ENCODE peak calls at places on chromosomes 12 and 14, in ten cellular contexts. Y is GM23338, D is HL-60, C is spleen, H is sigmoid colon, L is H1, Z is GM12891, J is SK-N-SH, N is suprapubic skin, B is endothelial cell of umbilical vein. E is an unnamed sample.

GRCh38 chr14:103207404-103208072 is 84.3 kb downstream of the TNFAIP2 start:
- DNase-seq in J (peak; percentile 79), C (no peak), Z (no peak), B (no peak), Y (peak; percentile 44), L (no peak), N (peak; percentile 73), D (no peak), H (peak; percentile 79), E (no peak)

GRCh38 chr14:73728106-73729014 is 14.2 kb upstream of the PNMA1 start:
- DNase-seq in B (peak; percentile 88), L (peak; percentile 79), D (no peak), J (peak; percentile 89), N (peak; percentile 90), C (peak; percentile 94), H (peak; percentile 92), Y (peak; percentile 92), Z (peak; percentile 84), E (peak; percentile 67)

GRCh38 chr12:109126781-109127180 is 10.4 kb downstream of the ACACB start:
- DNase-seq in H (peak; percentile 57), L (no peak), Z (no peak), D (no peak), J (no peak), C (no peak), B (no peak), N (no peak), Y (no peak), E (no peak)

GRCh38 chr14:100522616-100523021 is 64.6 kb downstream of the BEGAIN start:
- DNase-seq in C (peak; percentile 28), N (peak; percentile 44), B (no peak), Z (no peak), D (no peak), J (no peak), H (peak; percentile 27), Y (no peak), L (no peak), E (no peak)

GRCh38 chr12:65293735-65294134 is 15.3 kb downstream of the MSRB3 start:
- DNase-seq in Z (no peak), B (no peak), H (no peak), D (no peak), L (no peak), J (no peak), Y (no peak), C (no peak), N (no peak), E (no peak)

GRCh38 chr14:81221579-81222102 is 882 bp upstream of the GTF2A1 start:
- DNase-seq in Y (peak; percentile 35), B (no peak), H (peak; percentile 59), N (no peak), C (no peak), Z (no peak), J (no peak), L (no peak), D (no peak), E (peak; percentile 6)

GRCh38 chr12:92784356-92784755 is 81.6 kb downstream of the PLEKHG7 start:
- DNase-seq in H (no peak), Y (no peak), C (no peak), Z (no peak), B (no peak), D (no peak), N (no peak), L (no peak), J (no peak), E (no peak)

GRCh38 chr14:71451501-71451900 is 480.7 kb upstream of the RGS6 start:
- DNase-seq in Y (no peak), N (no peak), H (no peak), C (no peak), Z (no peak), L (no peak), D (no peak), J (no peak), B (no peak), E (no peak)

GRCh38 chr12:100926669-100927248 is 132.2 kb downstream of the ANO4 start:
- DNase-seq in C (no peak), Z (no peak), J (no peak), Y (peak; percentile 94), D (no peak), H (no peak), B (peak; percentile 21), N (no peak), L (peak; percentile 54), E (no peak)

GRCh38 chr12:40185303-40185693 is 39.5 kb upstream of the LRRK2 start:
- DNase-seq in L (no peak), H (no peak), N (no peak), C (no peak), Z (no peak), D (no peak), Y (no peak), J (no peak), B (no peak), E (no peak)

GRCh38 chr12:59115526-59115925 is 195.2 kb upstream of the LRIG3 start:
- DNase-seq in J (no peak), D (no peak), C (no peak), Z (no peak), N (no peak), Y (no peak), B (peak; percentile 57), L (no peak), H (no peak), E (no peak)

GRCh38 chr12:91722072-91722471 is 423.6 kb downstream of the BTG1 start:
- DNase-seq in N (no peak), B (no peak), D (no peak), Y (no peak), L (no peak), J (no peak), C (no peak), Z (no peak), H (no peak), E (no peak)

GRCh38 chr12:111570090-111570961 is 28.8 kb downstream of the ATXN2 start:
- DNase-seq in L (no peak), D (no peak), B (peak; percentile 69), N (no peak), H (no peak), Y (no peak), Z (no peak), J (no peak), C (no peak), E (no peak)

GRCh38 chr14:23483216-23483854 is 13.8 kb downstream of the NGDN start:
- DNase-seq in Z (peak; percentile 17), Y (peak; percentile 93), B (no peak), C (no peak), J (peak; percentile 81), L (no peak), D (no peak), N (no peak), H (no peak), E (no peak)

GRCh38 chr14:53190938-53191337 is 37.8 kb upstream of the DDHD1 start:
- DNase-seq in H (no peak), L (no peak), C (no peak), B (no peak), Z (no peak), D (no peak), J (no peak), Y (no peak), N (no peak), E (no peak)

GRCh38 chr12:53062011-53062961 is 12.4 kb downstream of the TNS2 start:
- DNase-seq in N (peak; percentile 55), J (no peak), H (no peak), L (no peak), Y (no peak), D (no peak), C (peak; percentile 63), Z (no peak), B (no peak), E (no peak)

DNA sequence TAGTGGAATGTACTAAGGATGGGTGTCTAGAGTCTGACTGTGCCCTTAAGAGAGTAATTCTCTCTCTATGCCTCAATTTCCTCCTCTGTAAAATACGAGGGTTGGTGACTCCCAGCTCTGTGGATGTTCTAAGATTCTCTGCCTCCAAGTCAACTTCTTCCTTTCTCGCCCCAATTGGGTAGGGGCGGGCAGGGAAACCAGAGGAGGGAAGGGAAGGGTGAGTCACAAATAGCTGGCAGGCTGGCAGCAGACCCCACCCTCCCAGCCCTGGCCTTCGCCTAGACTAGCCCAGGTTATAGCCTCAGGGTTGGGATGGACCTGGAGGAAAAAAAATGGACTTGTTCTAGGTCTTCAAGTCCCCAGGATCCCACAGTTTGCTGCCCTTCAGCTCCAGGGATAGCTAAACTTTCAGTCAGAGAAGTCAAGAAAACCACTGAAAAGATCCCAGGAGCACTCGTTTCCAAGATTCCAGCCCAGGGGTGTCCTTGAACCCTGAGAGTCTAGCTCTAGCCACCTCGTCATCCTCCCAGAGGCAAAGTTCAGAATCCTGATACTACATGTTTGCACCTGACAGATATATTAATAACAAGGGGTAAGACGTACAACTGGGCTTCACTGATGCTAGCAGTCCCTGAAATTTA is 2.3 kb downstream of the DGKA start:
- DNase-seq in D (no peak), J (no peak), Z (no peak), C (no peak), H (no peak), N (peak; percentile 70), L (no peak), Y (no peak), B (peak; percentile 60), E (peak; percentile 55)
- TF ChIP-seq POLR2AphosphoS5 in D (no peak), J (peak; percentile 45), Z (no peak), C (no peak), H (no peak), N (no peak), L (no peak), Y (no peak), B (no peak), E (peak; percentile 41)

DNA sequence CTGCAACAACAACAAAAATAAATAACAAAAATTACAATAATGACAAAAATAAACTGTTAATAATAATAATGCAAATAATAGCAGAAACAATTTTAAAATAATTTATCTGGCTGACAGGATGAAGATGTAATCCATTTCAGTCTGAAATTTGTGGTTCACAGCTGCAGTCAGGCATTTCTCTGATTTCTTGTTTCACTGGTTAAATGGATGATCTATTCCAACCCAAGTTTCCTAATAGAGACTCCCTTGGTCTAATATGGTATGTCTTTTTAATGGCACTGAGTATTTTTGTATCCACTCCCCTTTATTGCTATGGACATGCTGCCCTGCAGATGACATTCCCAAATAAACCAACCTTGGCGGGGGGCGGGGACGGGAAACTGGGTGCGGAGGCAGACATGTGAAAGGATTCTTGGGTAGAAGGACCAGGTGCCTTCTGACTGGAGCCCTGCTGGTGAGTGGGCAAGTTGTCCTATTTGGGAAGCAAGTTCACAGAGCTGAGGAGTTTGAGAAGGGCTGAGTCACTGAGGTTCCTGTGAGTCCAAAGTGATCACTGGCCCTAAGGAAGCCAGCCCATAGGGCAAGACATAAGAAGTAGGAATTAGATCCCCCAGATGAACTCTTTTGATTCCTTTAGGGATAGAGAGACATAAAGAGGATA is 14.4 kb downstream of the FOXG1 start:
- DNase-seq in B (no peak), C (no peak), J (no peak), H (no peak), L (no peak), D (no peak), Y (peak; percentile 71), Z (no peak), N (no peak), E (no peak)
- TF ChIP-seq POLR2AphosphoS5 in B (no peak), C (no peak), J (no peak), H (no peak), L (no peak), D (no peak), Y (no peak), Z (no peak), N (no peak), E (no peak)

GRCh38 chr12:68451261-68452091 is 119.3 kb upstream of the MDM1 start:
- DNase-seq in D (no peak), B (peak; percentile 11), N (peak; percentile 67), Z (no peak), H (peak; percentile 76), J (no peak), C (no peak), Y (no peak), L (no peak), E (no peak)
- TF ChIP-seq POLR2AphosphoS5 in D (no peak), B (no peak), N (no peak), Z (no peak), H (no peak), J (no peak), C (no peak), Y (no peak), L (no peak), E (no peak)

GRCh38 chr12:124392991-124393790 is 98.3 kb downstream of the RFLNA start:
- DNase-seq in B (peak; percentile 81), D (no peak), L (no peak), N (peak; percentile 90), Z (no peak), Y (no peak), J (peak; percentile 92), C (peak; percentile 85), H (peak; percentile 96), E (peak; percentile 73)
- TF ChIP-seq POLR2AphosphoS5 in B (peak; percentile 62), D (no peak), L (no peak), N (no peak), Z (no peak), Y (no peak), J (no peak), C (peak; percentile 75), H (peak; percentile 82), E (peak; percentile 78)